ENCODE peak calls at places on chromosomes 5 and 9, in seven cellular contexts. One of them, this sample, is unnamed.

GRCh38 chr5:117161718-117162386 is 587.2 kb upstream of the SEMA6A start:
- DNase-seq in NCI-H1105 treated with DMSO at 0.1 percent for 48 hours: no peak
- DNase-seq in mesendoderm: no peak
- DNase-seq in mesothelial cell of epicardium: no peak
- DNase-seq in iris pigment epithelial cell: no peak
- DNase-seq in D341Med: no peak
- DNase-seq in CD8-positive, alpha-beta T cell: no peak
- DNase-seq in this sample: peak

GRCh38 chr9:96478829-96479371 is 28.9 kb downstream of the HABP4 start:
- DNase-seq in NCI-H1105 treated with DMSO at 0.1 percent for 48 hours: no peak
- DNase-seq in mesendoderm: no peak
- DNase-seq in mesothelial cell of epicardium: no peak
- DNase-seq in iris pigment epithelial cell: peak
- DNase-seq in D341Med: no peak
- DNase-seq in CD8-positive, alpha-beta T cell: no peak
- DNase-seq in this sample: no peak

GRCh38 chr9:5908918-5909317 is 18.2 kb downstream of the MLANA start:
- DNase-seq in NCI-H1105 treated with DMSO at 0.1 percent for 48 hours: no peak
- DNase-seq in mesendoderm: no peak
- DNase-seq in mesothelial cell of epicardium: no peak
- DNase-seq in iris pigment epithelial cell: no peak
- DNase-seq in D341Med: no peak
- DNase-seq in CD8-positive, alpha-beta T cell: no peak
- DNase-seq in this sample: no peak

GRCh38 chr5:15615859-15616258 is 115.9 kb downstream of the FBXL7 start:
- DNase-seq in NCI-H1105 treated with DMSO at 0.1 percent for 48 hours: no peak
- DNase-seq in mesendoderm: no peak
- DNase-seq in mesothelial cell of epicardium: no peak
- DNase-seq in iris pigment epithelial cell: peak
- DNase-seq in D341Med: no peak
- DNase-seq in CD8-positive, alpha-beta T cell: no peak
- DNase-seq in this sample: no peak

GRCh38 chr5:125209650-125210049 is 463.2 kb upstream of the ZNF608 start:
- DNase-seq in NCI-H1105 treated with DMSO at 0.1 percent for 48 hours: no peak
- DNase-seq in mesendoderm: no peak
- DNase-seq in mesothelial cell of epicardium: no peak
- DNase-seq in iris pigment epithelial cell: no peak
- DNase-seq in D341Med: no peak
- DNase-seq in CD8-positive, alpha-beta T cell: no peak
- DNase-seq in this sample: no peak

GRCh38 chr9:130298663-130299279 is 33.2 kb downstream of the HMCN2 start:
- DNase-seq in NCI-H1105 treated with DMSO at 0.1 percent for 48 hours: no peak
- DNase-seq in mesendoderm: peak
- DNase-seq in mesothelial cell of epicardium: no peak
- DNase-seq in iris pigment epithelial cell: no peak
- DNase-seq in D341Med: no peak
- DNase-seq in CD8-positive, alpha-beta T cell: no peak
- DNase-seq in this sample: peak

GRCh38 chr5:2895196-2895595 is 143.7 kb upstream of the IRX2 start:
- DNase-seq in NCI-H1105 treated with DMSO at 0.1 percent for 48 hours: no peak
- DNase-seq in mesendoderm: no peak
- DNase-seq in mesothelial cell of epicardium: no peak
- DNase-seq in iris pigment epithelial cell: no peak
- DNase-seq in D341Med: no peak
- DNase-seq in CD8-positive, alpha-beta T cell: no peak
- DNase-seq in this sample: no peak

GRCh38 chr5:95609711-95610110 is 10.2 kb upstream of the GPR150 start:
- DNase-seq in NCI-H1105 treated with DMSO at 0.1 percent for 48 hours: no peak
- DNase-seq in mesendoderm: no peak
- DNase-seq in mesothelial cell of epicardium: no peak
- DNase-seq in iris pigment epithelial cell: peak
- DNase-seq in D341Med: no peak
- DNase-seq in CD8-positive, alpha-beta T cell: no peak
- DNase-seq in this sample: no peak

GRCh38 chr9:4700932-4701331 is 21.6 kb downstream of the CDC37L1 start:
- DNase-seq in NCI-H1105 treated with DMSO at 0.1 percent for 48 hours: no peak
- DNase-seq in mesendoderm: no peak
- DNase-seq in mesothelial cell of epicardium: no peak
- DNase-seq in iris pigment epithelial cell: peak
- DNase-seq in D341Med: no peak
- DNase-seq in CD8-positive, alpha-beta T cell: no peak
- DNase-seq in this sample: no peak

GRCh38 chr9:14340994-14341393 is 27.1 kb upstream of the NFIB start:
- DNase-seq in NCI-H1105 treated with DMSO at 0.1 percent for 48 hours: no peak
- DNase-seq in mesendoderm: no peak
- DNase-seq in mesothelial cell of epicardium: no peak
- DNase-seq in iris pigment epithelial cell: no peak
- DNase-seq in D341Med: no peak
- DNase-seq in CD8-positive, alpha-beta T cell: no peak
- DNase-seq in this sample: no peak

GRCh38 chr9:122333169-122333808 is 37.5 kb upstream of the PTGS1 start:
- DNase-seq in NCI-H1105 treated with DMSO at 0.1 percent for 48 hours: no peak
- DNase-seq in mesendoderm: no peak
- DNase-seq in mesothelial cell of epicardium: no peak
- DNase-seq in iris pigment epithelial cell: no peak
- DNase-seq in D341Med: no peak
- DNase-seq in CD8-positive, alpha-beta T cell: no peak
- DNase-seq in this sample: no peak

GRCh38 chr5:143053780-143054179 is 283.6 kb downstream of the ARHGAP26 start:
- DNase-seq in NCI-H1105 treated with DMSO at 0.1 percent for 48 hours: no peak
- DNase-seq in mesendoderm: no peak
- DNase-seq in mesothelial cell of epicardium: no peak
- DNase-seq in iris pigment epithelial cell: no peak
- DNase-seq in D341Med: no peak
- DNase-seq in CD8-positive, alpha-beta T cell: no peak
- DNase-seq in this sample: no peak

This sample was measured in neural progenitor cell.